ENCODE peak calls at places on chromosomes 16 and 17, in eight cellular contexts. G, J, R, M, N, K, W and Y are unnamed samples. For H3K4me1, the result is how much of the 10 kb centered on the place peaks cover.

GRCh38 chr17:81672504-81672903 is 6.0 kb downstream of the CCDC137 start:
- DNase-seq in N (no peak), K (no peak), G (no peak), R (no peak), J (no peak), M (no peak), W (no peak), Y (no peak)

GRCh38 chr17:71085238-71086033 is 916.1 kb downstream of the KCNJ2 start:
- DNase-seq in K (no peak), J (no peak), G (peak), W (no peak), R (peak), M (no peak), N (no peak), Y (no peak)

GRCh38 chr16:3095869-3096268 is 3.2 kb downstream of the ZSCAN10 start:
- DNase-seq in M (no peak), J (no peak), R (peak), K (no peak), G (no peak), W (no peak), N (no peak), Y (no peak)

GRCh38 chr17:68646626-68647526 is 45.7 kb upstream of the FAM20A start:
- DNase-seq in J (no peak), M (no peak), N (peak), R (no peak), G (no peak), K (no peak), W (no peak), Y (no peak)

GRCh38 chr17:17935321-17936271 is 36.6 kb downstream of the TOM1L2 start:
- DNase-seq in G (no peak), M (no peak), J (peak), W (no peak), K (no peak), R (no peak), N (peak), Y (no peak)

GRCh38 chr17:68821860-68822693 is 133.1 kb downstream of the ABCA8 start:
- DNase-seq in J (no peak), G (peak), R (peak), N (peak), M (no peak), K (no peak), W (no peak), Y (no peak)

GRCh38 chr16:17228048-17228707 is 242.6 kb downstream of the XYLT1 start:
- DNase-seq in M (no peak), W (no peak), J (no peak), N (peak), G (no peak), R (no peak), K (no peak), Y (no peak)

GRCh38 chr16:19681637-19682036 is 36.4 kb downstream of the KNOP1 start:
- DNase-seq in J (no peak), R (no peak), G (no peak), N (no peak), M (no peak), W (no peak), K (no peak), Y (no peak)

GRCh38 chr16:77501260-77501659 is 66.4 kb upstream of the ADAMTS18 start:
- DNase-seq in M (no peak), W (no peak), K (no peak), J (no peak), G (no peak), R (no peak), N (no peak), Y (no peak)

GRCh38 chr16:5056347-5056746 is 9.4 kb downstream of the C16orf89 start:
- DNase-seq in N (no peak), R (peak), J (no peak), K (no peak), M (no peak), G (peak), W (no peak), Y (no peak)

GRCh38 chr17:21034350-21035235 is 8.2 kb downstream of the USP22 start:
- DNase-seq in K (no peak), R (no peak), W (no peak), N (peak), J (no peak), G (no peak), M (no peak), Y (no peak)

GRCh38 chr16:11198817-11199216 is 57.2 kb downstream of the SOCS1 start:
- DNase-seq in K (peak), W (no peak), J (no peak), G (no peak), M (no peak), R (no peak), N (no peak), Y (no peak)

DNA sequence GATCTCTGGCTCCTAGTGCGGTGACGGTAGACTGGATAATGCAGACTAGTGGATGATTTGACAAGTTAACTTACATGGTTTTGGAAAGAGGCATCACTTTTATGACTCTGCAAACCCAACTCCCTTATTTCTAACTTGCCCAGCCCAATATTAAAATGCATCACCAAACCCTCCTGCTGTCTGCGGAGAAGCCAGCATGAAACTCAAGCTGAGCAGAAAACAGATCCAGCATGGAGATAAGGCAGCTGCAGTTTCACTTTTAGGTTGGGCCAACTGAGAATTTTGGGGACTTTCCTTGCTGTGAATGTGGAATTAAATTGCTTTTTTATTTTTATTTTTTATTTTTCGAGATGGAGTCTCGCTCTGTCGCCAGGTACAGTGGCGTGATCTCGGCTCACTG is 27.8 kb downstream of the CDH1 start:
- DNase-seq in W (no peak), G (no peak), K (no peak), R (no peak), J (no peak), M (no peak), N (no peak), Y (no peak)
- H3K4me1 ChIP-seq in W (under half), G (under half), K (under half), R (under half), J (under half), M (under half), N (under half), Y (under half)

GRCh38 chr16:23597003-23597756 is 1.1 kb upstream of the NDUFAB1 start:
- DNase-seq in G (peak), J (peak), R (peak), W (no peak), M (peak), K (peak), N (no peak), Y (peak)
- TF ChIP-seq CTCF in G (no peak), J (no peak), R (peak), W (no peak), M (peak), K (peak), N (no peak), Y (no peak)

GRCh38 chr17:40611840-40612509 is 35.6 kb downstream of the SMARCE1 start:
- DNase-seq in N (no peak), G (no peak), K (no peak), W (no peak), R (no peak), M (no peak), J (no peak), Y (no peak)

GRCh38 chr17:40614431-40615294 is 33.0 kb downstream of the SMARCE1 start:
- DNase-seq in N (no peak), R (no peak), G (no peak), M (no peak), K (no peak), J (no peak), W (no peak), Y (no peak)

GRCh38 chr17:40613755-40614154 is 33.9 kb downstream of the SMARCE1 start:
- DNase-seq in R (no peak), K (no peak), G (no peak), M (no peak), J (no peak), N (no peak), W (no peak), Y (no peak)

GRCh38 chr17:40610359-40610758 is 37.3 kb downstream of the SMARCE1 start:
- DNase-seq in J (no peak), M (no peak), R (no peak), K (no peak), W (no peak), G (no peak), N (no peak), Y (no peak)

DNA sequence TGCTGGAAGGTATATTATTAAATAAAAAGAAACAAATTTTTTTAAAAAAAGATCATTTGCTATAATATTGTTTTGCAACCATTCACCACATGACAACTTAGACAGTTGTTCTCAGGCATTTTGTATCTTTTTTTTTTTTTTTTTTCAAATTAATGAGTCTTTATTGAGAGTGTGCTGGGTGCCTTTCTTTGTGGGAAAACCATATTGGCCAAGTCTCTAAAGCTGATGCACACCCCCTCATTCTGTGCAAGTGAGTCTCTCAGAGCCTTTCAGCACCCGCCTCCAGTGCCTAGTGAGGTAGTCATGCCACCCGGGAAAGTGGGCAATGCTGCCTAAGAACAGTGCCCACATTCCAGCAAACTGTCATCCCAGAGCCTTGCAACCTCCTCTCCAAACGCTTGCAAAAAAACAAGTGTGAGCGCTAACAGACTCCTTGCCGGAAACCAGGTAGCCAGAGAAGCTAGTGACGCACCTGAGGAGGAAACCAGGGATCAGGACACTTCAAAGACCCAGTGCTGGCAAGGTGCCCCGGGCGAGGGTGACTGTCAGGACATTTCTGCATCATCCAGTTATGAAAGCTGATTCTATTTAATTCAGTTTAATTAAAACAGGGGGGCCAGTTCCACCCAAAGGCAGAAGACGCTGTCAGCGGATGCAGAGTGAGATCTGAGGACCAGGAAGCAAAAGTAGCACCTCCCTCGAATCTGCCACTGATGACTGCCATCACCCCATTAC is 34.9 kb downstream of the SMARCE1 start:
- DNase-seq in M (no peak), W (no peak), N (no peak), G (no peak), J (no peak), K (no peak), R (no peak), Y (no peak)
- H3K4me1 ChIP-seq in M (under half), W (under half), N (under half), G (under half), J (under half), K (under half), R (under half), Y (under half)

GRCh38 chr17:44759096-44759915 is 518 bp downstream of the ADAM11 start:
- DNase-seq in K (no peak), N (no peak), W (no peak), J (no peak), R (no peak), M (no peak), G (peak), Y (no peak)
- TF ChIP-seq CTCF in K (no peak), N (no peak), W (no peak), J (no peak), R (no peak), M (peak), G (peak), Y (no peak)

DNA sequence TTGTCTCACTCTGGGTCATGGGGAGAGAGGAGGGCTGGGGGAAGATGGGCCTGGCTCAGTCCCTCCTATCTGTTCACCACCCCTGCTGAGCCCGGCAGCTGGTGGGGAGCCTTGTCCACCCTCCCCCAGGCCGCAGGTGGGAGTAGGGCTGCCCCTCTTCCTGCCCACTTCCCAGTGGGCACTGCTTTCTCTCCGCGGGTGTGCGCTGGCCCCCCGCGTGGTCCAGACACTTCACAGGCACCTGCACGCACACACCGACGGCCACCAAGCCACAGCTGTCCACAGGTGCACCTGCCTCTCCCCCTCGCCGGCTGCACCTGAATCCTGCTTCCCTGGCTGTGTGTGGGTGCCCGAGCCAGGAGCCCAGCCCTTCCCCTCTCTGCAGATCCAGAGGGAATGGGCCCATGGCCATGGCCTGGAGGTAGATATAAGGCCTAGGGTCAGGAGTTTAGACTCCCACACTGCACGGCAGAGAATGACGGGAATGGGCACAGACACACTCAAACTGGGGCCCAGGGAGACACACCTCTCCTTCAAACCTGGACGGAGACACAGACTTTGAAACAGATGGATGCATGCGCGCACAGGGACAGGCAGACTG is 2.0 kb downstream of the NHERF2 start:
- DNase-seq in G (no peak), M (no peak), N (no peak), K (no peak), W (no peak), R (no peak), J (no peak), Y (no peak)
- H3K4me1 ChIP-seq in G (under half), M (half or more), N (under half), K (half or more), W (under half), R (under half), J (under half), Y (half or more)

GRCh38 chr17:28318759-28319660 is at the start of gene TMEM97:
- DNase-seq in K (peak), N (peak), R (peak), G (peak), W (peak), J (peak), M (peak), Y (peak)
- TF ChIP-seq CTCF in K (no peak), N (peak), R (no peak), G (peak), W (no peak), J (no peak), M (peak), Y (no peak)

DNA sequence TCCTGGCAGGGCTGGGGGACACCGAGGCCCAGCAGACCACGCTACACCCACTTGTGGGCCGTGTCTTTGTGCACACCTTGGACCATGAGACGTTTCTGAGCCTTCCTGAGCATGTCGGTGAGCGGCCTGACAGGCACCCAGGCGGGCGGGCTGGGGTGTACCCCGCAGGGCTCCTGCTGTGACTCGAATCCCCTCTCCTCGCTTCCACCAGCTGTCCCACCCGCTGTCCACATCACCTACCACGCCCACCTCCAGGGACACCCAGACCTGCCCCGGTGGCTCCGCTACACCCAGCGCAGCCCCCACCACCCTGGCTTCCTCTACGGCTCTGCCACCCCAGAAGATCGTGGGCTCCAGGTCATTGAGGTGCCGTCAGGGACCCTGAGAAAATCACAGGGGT is 1.6 kb downstream of the SGCA start:
- DNase-seq in N (no peak), J (no peak), K (no peak), M (no peak), W (no peak), R (no peak), G (no peak), Y (no peak)
- H3K4me1 ChIP-seq in N (under half), J (under half), K (half or more), M (half or more), W (under half), R (under half), G (under half), Y (under half)

DNA sequence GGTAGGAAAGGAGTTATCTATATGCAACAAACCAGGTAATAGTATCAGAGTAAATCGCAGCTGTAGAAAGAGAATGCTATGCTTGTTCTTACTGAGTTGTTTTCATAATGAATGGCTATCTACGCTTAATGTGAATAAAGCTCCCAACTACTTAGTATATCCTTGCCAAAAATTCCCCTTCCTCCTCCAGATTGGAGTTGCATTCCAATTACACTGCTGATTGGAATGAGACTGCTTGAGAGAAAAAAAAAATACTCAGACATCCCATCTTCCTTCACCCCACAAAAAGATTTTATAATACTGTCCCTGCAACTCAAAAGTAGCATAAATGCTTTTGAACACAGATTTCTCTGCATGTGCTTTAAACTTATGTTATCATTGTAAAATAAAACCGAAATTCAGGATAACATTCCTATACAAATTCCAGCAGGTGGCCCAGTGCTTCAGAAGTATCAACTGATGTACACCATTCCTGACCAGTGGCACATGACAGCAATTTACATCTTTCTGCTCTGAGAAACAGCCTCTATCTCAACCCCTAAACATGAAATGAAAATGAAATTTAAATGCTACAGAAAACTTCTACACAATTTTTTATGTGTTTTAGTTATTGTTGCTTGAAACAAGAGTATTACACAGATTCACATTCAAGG is 47.0 kb downstream of the SMURF2 start:
- DNase-seq in K (no peak), J (no peak), R (no peak), M (no peak), W (no peak), N (peak), G (no peak), Y (no peak)
- TF ChIP-seq CTCF in K (no peak), J (no peak), R (no peak), M (no peak), W (no peak), N (no peak), G (no peak), Y (no peak)

GRCh38 chr16:87176735-87177134 is 140.5 kb downstream of the C16orf95 start:
- DNase-seq in G (no peak), K (no peak), R (no peak), W (no peak), J (no peak), M (no peak), N (no peak), Y (no peak)
- H3K4me1 ChIP-seq in G (under half), K (under half), R (under half), W (under half), J (under half), M (under half), N (under half), Y (under half)

DNA sequence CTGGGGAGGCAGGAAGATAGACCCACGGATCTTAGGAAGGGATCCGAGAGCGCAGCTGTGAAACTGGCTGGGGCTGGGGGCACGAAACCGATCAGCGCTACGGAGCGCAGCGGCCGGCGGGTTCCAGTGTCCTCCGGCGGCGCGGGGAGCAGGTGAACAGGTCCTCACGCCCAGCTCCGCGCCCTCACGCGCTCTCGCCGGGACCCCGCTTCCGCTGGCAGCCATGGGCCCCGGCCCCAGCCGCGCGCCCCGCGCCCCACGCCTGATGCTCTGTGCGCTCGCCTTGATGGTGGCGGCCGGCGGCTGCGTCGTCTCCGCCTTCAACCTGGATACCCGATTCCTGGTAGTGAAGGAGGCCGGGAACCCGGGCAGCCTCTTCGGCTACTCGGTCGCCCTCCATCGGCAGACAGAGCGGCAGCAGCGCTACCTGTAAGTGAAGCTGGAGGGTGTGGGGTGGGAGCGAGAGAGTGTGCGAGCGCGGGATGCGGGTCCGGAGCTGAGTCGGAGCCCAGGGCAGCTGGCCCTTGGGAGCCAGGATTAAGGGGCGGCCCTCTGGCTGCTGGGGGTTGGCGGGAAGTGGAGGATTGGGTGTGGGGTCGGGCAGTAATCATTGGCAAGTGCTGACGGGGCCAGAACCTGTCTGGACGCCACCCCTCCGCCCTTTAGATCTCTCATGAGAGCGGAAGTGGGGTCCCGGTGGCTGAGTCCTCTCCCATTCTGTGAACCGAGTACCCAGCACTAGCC is 479 bp downstream of the ITGA3 start:
- DNase-seq in N (peak), W (peak), G (peak), M (peak), K (peak), R (peak), J (peak), Y (no peak)
- TF ChIP-seq CTCF in N (peak), W (no peak), G (peak), M (peak), K (peak), R (peak), J (peak), Y (peak)